ENCODE peak calls at places on chromosomes 4 and X, in six cellular contexts. S is HCT116, A is astrocyte, K is endodermal cell, D is OCI-LY7, W is foreskin fibroblast. H is an unnamed sample.
A peak's percentile ranks its signal among the peaks of the same experiment; 100 is the strongest.

GRCh38 chrX:9700555-9700954 is 65.1 kb downstream of the GPR143 start:
- DNase-seq in S (no peak), A (no peak), K (peak; percentile 56), D (no peak), W (no peak), H (no peak)

GRCh38 chr4:105122334-105122733 is 24.3 kb upstream of the TET2 start:
- DNase-seq in S (no peak), A (peak; percentile 37), K (peak; percentile 75), D (no peak), W (no peak), H (peak; percentile 82)

GRCh38 chr4:156528216-156528615 is 443.4 kb downstream of the PDGFC start:
- DNase-seq in S (no peak), A (no peak), K (no peak), D (no peak), W (no peak), H (no peak)

GRCh38 chrX:107747596-107748161 is 27.9 kb downstream of the TSC22D3 start:
- DNase-seq in S (no peak), A (peak; percentile 46), K (no peak), D (no peak), W (peak; percentile 78), H (peak; percentile 60)

GRCh38 chr4:16573744-16574143 is 324.7 kb downstream of the LDB2 start:
- DNase-seq in S (no peak), A (peak; percentile 86), K (no peak), D (no peak), W (peak; percentile 66), H (no peak)

GRCh38 chrX:132631579-132632232 is 142.9 kb upstream of the MBNL3 start:
- DNase-seq in S (no peak), A (no peak), K (no peak), D (peak; percentile 14), W (peak; percentile 43), H (no peak)

GRCh38 chr4:93710101-93710846 is 118.3 kb upstream of the ATOH1 start:
- DNase-seq in S (peak; percentile 35), A (no peak), K (peak; percentile 79), D (no peak), W (peak; percentile 10), H (no peak)

GRCh38 chr4:155403886-155404285 is 27.1 kb upstream of the MAP9 start:
- DNase-seq in S (peak; percentile 36), A (peak; percentile 39), K (no peak), D (no peak), W (peak; percentile 69), H (no peak)

GRCh38 chr4:88573995-88574394 is 18.3 kb upstream of the HERC3 start:
- DNase-seq in S (peak; percentile 36), A (peak; percentile 10), K (peak; percentile 68), D (no peak), W (peak; percentile 50), H (no peak)

GRCh38 chr4:90950385-90950841 is 823.2 kb downstream of the CCSER1 start:
- DNase-seq in S (no peak), A (no peak), K (no peak), D (no peak), W (no peak), H (no peak)

GRCh38 chrX:373641-374471 is 12.9 kb downstream of the PPP2R3B start:
- DNase-seq in S (no peak), A (peak; percentile 42), K (peak; percentile 85), D (peak; percentile 78), W (peak; percentile 72), H (no peak)

GRCh38 chr4:153634737-153635353 is 49.2 kb upstream of the TLR2 start:
- DNase-seq in S (no peak), A (no peak), K (no peak), D (peak; percentile 49), W (peak; percentile 66), H (no peak)

GRCh38 chr4:3879681-3880594 is 113.8 kb downstream of the ADRA2C start:
- DNase-seq in S (no peak), A (no peak), K (no peak), D (no peak), W (no peak), H (no peak)

GRCh38 chr4:39555472-39555871 is 28.2 kb upstream of the UGDH start:
- DNase-seq in S (no peak), A (no peak), K (no peak), D (no peak), W (no peak), H (no peak)

GRCh38 chr4:108466936-108467902 is 153.2 kb upstream of the RPL34 start:
- DNase-seq in S (peak; percentile 6), A (peak; percentile 94), K (no peak), D (no peak), W (peak; percentile 92), H (peak; percentile 57)

GRCh38 chrX:57241967-57242366 is 44.5 kb upstream of the FAAH2 start:
- DNase-seq in S (no peak), A (no peak), K (no peak), D (no peak), W (no peak), H (no peak)

GRCh38 chr4:73870260-73870659 is 1.1 kb downstream of the CXCL1 start:
- DNase-seq in S (no peak), A (no peak), K (peak; percentile 54), D (no peak), W (no peak), H (no peak)

GRCh38 chrX:119272882-119273806 is 37.1 kb downstream of the PGRMC1 start:
- DNase-seq in S (no peak), A (peak; percentile 23), K (peak; percentile 93), D (no peak), W (peak; percentile 60), H (peak; percentile 16)

GRCh38 chr4:42995343-42995944 is 102.9 kb downstream of the GRXCR1 start:
- DNase-seq in S (no peak), A (peak; percentile 15), K (no peak), D (peak; percentile 27), W (peak; percentile 1), H (peak; percentile 44)

GRCh38 chr4:68338625-68339024 is 11.3 kb downstream of the YTHDC1 start:
- DNase-seq in S (no peak), A (no peak), K (no peak), D (no peak), W (no peak), H (no peak)

GRCh38 chrX:30283456-30284200 is 25.6 kb downstream of the NR0B1 start:
- DNase-seq in S (peak; percentile 75), A (peak; percentile 90), K (no peak), D (no peak), W (peak; percentile 87), H (peak; percentile 67)

DNA sequence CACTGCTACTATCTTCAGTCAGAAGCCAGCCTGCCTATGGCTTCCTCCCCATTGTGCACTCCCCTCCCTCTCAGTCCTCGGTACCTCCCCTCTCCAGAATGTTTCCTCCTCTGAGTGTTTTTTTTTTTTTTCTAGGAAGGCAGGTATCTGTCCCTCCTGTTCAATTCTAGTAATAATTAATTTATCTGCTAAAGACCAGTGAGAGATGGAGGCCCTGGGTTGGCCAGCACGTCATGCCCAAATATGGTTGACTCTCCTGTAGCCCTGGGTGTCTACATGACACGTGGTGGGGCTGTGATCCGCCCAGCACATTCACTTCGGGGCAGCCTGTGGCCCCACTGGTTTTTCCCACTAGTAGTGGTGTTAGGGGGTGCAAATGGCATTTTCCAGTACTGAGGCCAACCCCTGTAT is 1.8 kb downstream of the FLNA start:
- DNase-seq in S (no peak), A (peak; percentile 51), K (no peak), D (no peak), W (no peak), H (no peak)
- H3K4me3 ChIP-seq in S (no peak overlapping the region), A (peak overlapping the region; percentile 48), K (peak overlapping the region; percentile 77), D (no peak overlapping the region), W (peak overlapping the region; percentile 58), H (no peak overlapping the region)

GRCh38 chr4:123547818-123548200 is 151.2 kb downstream of the SPRY1 start:
- DNase-seq in S (no peak), A (no peak), K (no peak), D (no peak), W (no peak), H (no peak)

GRCh38 chr4:123546123-123546654 is 149.6 kb downstream of the SPRY1 start:
- DNase-seq in S (no peak), A (no peak), K (no peak), D (no peak), W (peak; percentile 22), H (no peak)

GRCh38 chr4:123545569-123546122 is 149.1 kb downstream of the SPRY1 start:
- DNase-seq in S (no peak), A (peak; percentile 4), K (no peak), D (no peak), W (no peak), H (no peak)

GRCh38 chr4:123546661-123547060 is 150.1 kb downstream of the SPRY1 start:
- DNase-seq in S (no peak), A (no peak), K (no peak), D (no peak), W (no peak), H (no peak)

DNA sequence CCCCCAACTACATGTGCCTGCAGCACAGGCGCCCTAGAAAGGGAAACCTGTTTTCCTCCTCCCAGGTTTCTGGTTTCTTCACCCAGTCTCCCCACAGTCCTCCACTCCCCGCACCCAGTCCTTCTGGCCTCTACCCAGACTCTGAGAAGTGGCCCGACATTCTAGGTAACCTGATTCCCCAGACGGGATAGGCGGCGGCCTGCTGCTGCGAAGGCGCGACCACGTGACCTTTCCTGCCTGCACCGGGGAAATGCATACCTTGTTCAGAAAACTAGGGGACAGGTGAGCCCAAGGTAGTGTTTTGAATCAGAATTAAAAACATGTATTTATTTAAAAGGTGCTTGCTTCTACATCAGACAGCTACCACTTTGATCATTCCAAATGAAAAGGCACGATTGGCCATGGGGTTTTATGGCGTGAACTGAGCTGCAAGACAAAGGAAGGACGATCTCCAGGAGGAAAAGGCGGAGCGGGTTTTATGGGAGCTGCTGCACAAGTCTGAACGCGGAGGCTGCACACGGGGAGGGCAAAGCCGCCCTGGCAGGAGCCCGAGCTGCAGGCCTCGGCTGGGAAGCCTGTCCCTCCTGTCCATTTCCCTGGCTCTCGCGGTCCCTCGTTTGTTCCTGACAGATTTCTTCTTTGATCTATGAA is 150.7 kb downstream of the SPRY1 start:
- DNase-seq in S (no peak), A (no peak), K (peak; percentile 93), D (no peak), W (no peak), H (no peak)
- H3K4me3 ChIP-seq in S (no peak overlapping the region), A (no peak overlapping the region), K (no peak overlapping the region), D (no peak overlapping the region), W (no peak overlapping the region), H (no peak overlapping the region)

GRCh38 chrX:13597928-13598327 is 28.5 kb downstream of the EGFL6 start:
- DNase-seq in S (no peak), A (peak; percentile 3), K (no peak), D (no peak), W (peak; percentile 10), H (no peak)
- H3K4me3 ChIP-seq in S (no peak overlapping the region), A (no peak overlapping the region), K (no peak overlapping the region), D (no peak overlapping the region), W (no peak overlapping the region), H (no peak overlapping the region)

GRCh38 chr4:176656108-176656507 is 136.6 kb downstream of the VEGFC start:
- DNase-seq in S (no peak), A (no peak), K (no peak), D (no peak), W (peak; percentile 46), H (no peak)

GRCh38 chr4:176654565-176655216 is 138.0 kb downstream of the VEGFC start:
- DNase-seq in S (no peak), A (peak; percentile 15), K (no peak), D (no peak), W (peak; percentile 50), H (no peak)

GRCh38 chr4:176664964-176665363 is 127.8 kb downstream of the VEGFC start:
- DNase-seq in S (no peak), A (no peak), K (no peak), D (no peak), W (no peak), H (no peak)

DNA sequence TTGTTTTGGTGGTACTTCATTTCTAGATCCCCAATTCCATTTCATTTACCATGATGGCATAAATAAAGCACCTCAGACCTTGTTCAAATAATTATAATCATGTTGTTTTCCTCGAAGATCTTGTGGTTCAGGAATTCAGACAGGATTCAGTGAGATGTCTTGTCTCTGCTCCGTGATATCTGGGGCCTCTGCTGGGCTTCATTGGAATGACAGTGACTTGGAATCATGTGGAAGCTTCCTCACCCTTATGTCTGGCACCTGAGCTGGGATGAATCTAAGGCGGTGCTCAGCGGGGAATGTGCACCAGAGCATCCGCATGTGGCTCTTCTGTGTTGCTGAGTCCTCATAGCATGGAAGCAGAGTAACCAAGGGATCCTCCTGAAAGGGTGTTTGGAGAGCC is 132.2 kb downstream of the VEGFC start:
- DNase-seq in S (no peak), A (no peak), K (peak; percentile 83), D (no peak), W (peak; percentile 34), H (no peak)
- H3K4me3 ChIP-seq in S (no peak overlapping the region), A (no peak overlapping the region), K (no peak overlapping the region), D (no peak overlapping the region), W (no peak overlapping the region), H (no peak overlapping the region)